ENCODE peak calls at places on chromosomes 5 and 9, in eight cellular contexts. One of them, this sample, is unnamed.

GRCh38 chr9:114140850-114141249 is 14.5 kb upstream of the COL27A1 start:
- DNase-seq in right atrium auricular region: no peak
- DNase-seq in AG04450: no peak
- DNase-seq in neural progenitor cell: no peak
- DNase-seq in heart left ventricle: no peak
- DNase-seq in HepG2: no peak
- DNase-seq in dorsolateral prefrontal cortex: no peak
- DNase-seq in HFF-Myc: no peak
- DNase-seq in this sample: no peak

GRCh38 chr5:43007911-43008368 is 32.2 kb downstream of the ANXA2R start:
- DNase-seq in HepG2: peak
- DNase-seq in neural progenitor cell: peak
- DNase-seq in right atrium auricular region: peak
- DNase-seq in dorsolateral prefrontal cortex: no peak
- DNase-seq in HFF-Myc: no peak
- DNase-seq in heart left ventricle: peak
- DNase-seq in AG04450: no peak
- DNase-seq in this sample: peak

GRCh38 chr9:98540476-98540875 is 168.3 kb downstream of the GABBR2 start:
- DNase-seq in HFF-Myc: no peak
- DNase-seq in heart left ventricle: no peak
- DNase-seq in HepG2: no peak
- DNase-seq in right atrium auricular region: no peak
- DNase-seq in neural progenitor cell: no peak
- DNase-seq in dorsolateral prefrontal cortex: no peak
- DNase-seq in AG04450: no peak
- DNase-seq in this sample: no peak

GRCh38 chr9:23638837-23639426 is 187.1 kb downstream of the ELAVL2 start:
- DNase-seq in HFF-Myc: no peak
- DNase-seq in neural progenitor cell: no peak
- DNase-seq in AG04450: no peak
- DNase-seq in HepG2: no peak
- DNase-seq in dorsolateral prefrontal cortex: no peak
- DNase-seq in heart left ventricle: no peak
- DNase-seq in right atrium auricular region: no peak
- DNase-seq in this sample: peak

GRCh38 chr5:1510631-1511030 is 13.1 kb downstream of the LPCAT1 start:
- DNase-seq in neural progenitor cell: no peak
- DNase-seq in right atrium auricular region: peak
- DNase-seq in HepG2: no peak
- DNase-seq in dorsolateral prefrontal cortex: no peak
- DNase-seq in heart left ventricle: peak
- DNase-seq in HFF-Myc: no peak
- DNase-seq in AG04450: no peak
- DNase-seq in this sample: no peak

GRCh38 chr9:19946446-19947109 is 157.7 kb upstream of the SLC24A2 start:
- DNase-seq in dorsolateral prefrontal cortex: no peak
- DNase-seq in heart left ventricle: no peak
- DNase-seq in HepG2: no peak
- DNase-seq in right atrium auricular region: no peak
- DNase-seq in neural progenitor cell: peak
- DNase-seq in HFF-Myc: no peak
- DNase-seq in AG04450: no peak
- DNase-seq in this sample: peak

GRCh38 chr9:71589612-71590011 is 178.7 kb downstream of the CEMIP2 start:
- DNase-seq in HepG2: no peak
- DNase-seq in heart left ventricle: no peak
- DNase-seq in right atrium auricular region: no peak
- DNase-seq in dorsolateral prefrontal cortex: no peak
- DNase-seq in AG04450: no peak
- DNase-seq in neural progenitor cell: no peak
- DNase-seq in HFF-Myc: no peak
- DNase-seq in this sample: no peak

GRCh38 chr5:1789838-1790462 is 9.7 kb downstream of the MRPL36 start:
- DNase-seq in HepG2: no peak
- DNase-seq in right atrium auricular region: no peak
- DNase-seq in dorsolateral prefrontal cortex: no peak
- DNase-seq in AG04450: peak
- DNase-seq in heart left ventricle: no peak
- DNase-seq in HFF-Myc: no peak
- DNase-seq in neural progenitor cell: no peak
- DNase-seq in this sample: peak

GRCh38 chr5:169595172-169595820 is 11.7 kb downstream of the SPDL1 start:
- DNase-seq in HFF-Myc: no peak
- DNase-seq in AG04450: no peak
- DNase-seq in neural progenitor cell: no peak
- DNase-seq in right atrium auricular region: no peak
- DNase-seq in dorsolateral prefrontal cortex: no peak
- DNase-seq in heart left ventricle: no peak
- DNase-seq in HepG2: no peak
- DNase-seq in this sample: peak

GRCh38 chr5:99000878-99001277 is 72.1 kb upstream of the CHD1 start:
- DNase-seq in heart left ventricle: no peak
- DNase-seq in AG04450: no peak
- DNase-seq in HFF-Myc: no peak
- DNase-seq in neural progenitor cell: no peak
- DNase-seq in HepG2: no peak
- DNase-seq in right atrium auricular region: no peak
- DNase-seq in dorsolateral prefrontal cortex: no peak
- DNase-seq in this sample: no peak

GRCh38 chr9:36092509-36093215 is 43.9 kb upstream of the GLIPR2 start:
- DNase-seq in neural progenitor cell: no peak
- DNase-seq in heart left ventricle: no peak
- DNase-seq in HFF-Myc: no peak
- DNase-seq in right atrium auricular region: no peak
- DNase-seq in HepG2: no peak
- DNase-seq in AG04450: no peak
- DNase-seq in dorsolateral prefrontal cortex: no peak
- DNase-seq in this sample: no peak

GRCh38 chr5:132496631-132497487 is 6.3 kb upstream of the IRF1 start:
- DNase-seq in AG04450: peak
- DNase-seq in HFF-Myc: no peak
- DNase-seq in right atrium auricular region: peak
- DNase-seq in heart left ventricle: peak
- DNase-seq in neural progenitor cell: peak
- DNase-seq in dorsolateral prefrontal cortex: peak
- DNase-seq in HepG2: peak
- DNase-seq in this sample: peak
- H3K4me3 ChIP-seq in AG04450: peak
- H3K4me3 ChIP-seq in HFF-Myc: peak
- H3K4me3 ChIP-seq in right atrium auricular region: peak
- H3K4me3 ChIP-seq in heart left ventricle: peak
- H3K4me3 ChIP-seq in neural progenitor cell: peak
- H3K4me3 ChIP-seq in dorsolateral prefrontal cortex: peak
- H3K4me3 ChIP-seq in HepG2: peak
- H3K4me3 ChIP-seq in this sample: peak

GRCh38 chr9:91253488-91253887 is 108.2 kb downstream of the AUH start:
- DNase-seq in HepG2: peak
- DNase-seq in heart left ventricle: no peak
- DNase-seq in neural progenitor cell: no peak
- DNase-seq in dorsolateral prefrontal cortex: no peak
- DNase-seq in AG04450: no peak
- DNase-seq in HFF-Myc: no peak
- DNase-seq in right atrium auricular region: no peak
- DNase-seq in this sample: no peak
- TF ChIP-seq CTCF in HepG2: no peak
- TF ChIP-seq CTCF in heart left ventricle: no peak
- TF ChIP-seq CTCF in neural progenitor cell: peak
- TF ChIP-seq CTCF in dorsolateral prefrontal cortex: no peak
- TF ChIP-seq CTCF in AG04450: peak
- TF ChIP-seq CTCF in HFF-Myc: no peak
- TF ChIP-seq CTCF in right atrium auricular region: peak
- TF ChIP-seq CTCF in this sample: no peak

GRCh38 chr5:121478636-121479035 is 373.0 kb upstream of the FTMT start:
- DNase-seq in heart left ventricle: no peak
- DNase-seq in HepG2: no peak
- DNase-seq in right atrium auricular region: no peak
- DNase-seq in dorsolateral prefrontal cortex: no peak
- DNase-seq in neural progenitor cell: no peak
- DNase-seq in AG04450: no peak
- DNase-seq in HFF-Myc: no peak
- DNase-seq in this sample: no peak
- H3K4me3 ChIP-seq in heart left ventricle: no peak
- H3K4me3 ChIP-seq in HepG2: no peak
- H3K4me3 ChIP-seq in right atrium auricular region: no peak
- H3K4me3 ChIP-seq in dorsolateral prefrontal cortex: no peak
- H3K4me3 ChIP-seq in neural progenitor cell: no peak
- H3K4me3 ChIP-seq in AG04450: no peak
- H3K4me3 ChIP-seq in HFF-Myc: no peak
- H3K4me3 ChIP-seq in this sample: no peak

DNA sequence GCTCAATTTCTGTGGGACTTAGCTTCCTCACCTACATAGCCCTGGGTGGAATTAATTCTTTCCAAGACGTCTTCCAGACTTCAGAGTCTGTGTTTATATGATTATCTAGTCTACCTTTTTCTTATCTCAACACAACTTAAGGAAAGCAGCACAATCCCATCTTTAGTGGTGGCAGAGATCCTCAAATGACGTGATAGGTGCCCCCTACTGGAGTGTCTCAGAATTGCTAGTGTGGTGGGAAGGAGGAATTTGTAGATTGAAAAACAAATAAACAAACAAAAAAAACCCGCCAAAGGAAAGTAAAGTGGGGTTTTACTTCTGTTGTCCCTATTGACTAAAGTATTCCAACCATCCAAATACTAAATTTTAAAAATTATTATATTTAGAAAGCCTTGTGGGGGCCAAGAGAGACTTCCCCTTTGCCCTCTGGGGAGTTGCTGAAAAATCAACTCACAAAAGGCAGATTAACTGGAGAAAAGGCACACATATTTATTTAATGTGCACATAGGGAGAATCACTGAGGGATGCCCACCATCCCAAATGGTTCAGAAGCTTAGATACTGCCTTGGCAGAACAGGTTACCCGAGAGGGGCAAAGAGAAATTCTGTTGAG is 283.3 kb downstream of the TMEM167A start:
- DNase-seq in HepG2: peak
- DNase-seq in HFF-Myc: peak
- DNase-seq in neural progenitor cell: peak
- DNase-seq in heart left ventricle: no peak
- DNase-seq in AG04450: no peak
- DNase-seq in right atrium auricular region: no peak
- DNase-seq in dorsolateral prefrontal cortex: no peak
- DNase-seq in this sample: peak
- TF ChIP-seq CTCF in HepG2: peak
- TF ChIP-seq CTCF in HFF-Myc: peak
- TF ChIP-seq CTCF in neural progenitor cell: peak
- TF ChIP-seq CTCF in heart left ventricle: peak
- TF ChIP-seq CTCF in AG04450: peak
- TF ChIP-seq CTCF in right atrium auricular region: peak
- TF ChIP-seq CTCF in dorsolateral prefrontal cortex: peak
- TF ChIP-seq CTCF in this sample: peak

DNA sequence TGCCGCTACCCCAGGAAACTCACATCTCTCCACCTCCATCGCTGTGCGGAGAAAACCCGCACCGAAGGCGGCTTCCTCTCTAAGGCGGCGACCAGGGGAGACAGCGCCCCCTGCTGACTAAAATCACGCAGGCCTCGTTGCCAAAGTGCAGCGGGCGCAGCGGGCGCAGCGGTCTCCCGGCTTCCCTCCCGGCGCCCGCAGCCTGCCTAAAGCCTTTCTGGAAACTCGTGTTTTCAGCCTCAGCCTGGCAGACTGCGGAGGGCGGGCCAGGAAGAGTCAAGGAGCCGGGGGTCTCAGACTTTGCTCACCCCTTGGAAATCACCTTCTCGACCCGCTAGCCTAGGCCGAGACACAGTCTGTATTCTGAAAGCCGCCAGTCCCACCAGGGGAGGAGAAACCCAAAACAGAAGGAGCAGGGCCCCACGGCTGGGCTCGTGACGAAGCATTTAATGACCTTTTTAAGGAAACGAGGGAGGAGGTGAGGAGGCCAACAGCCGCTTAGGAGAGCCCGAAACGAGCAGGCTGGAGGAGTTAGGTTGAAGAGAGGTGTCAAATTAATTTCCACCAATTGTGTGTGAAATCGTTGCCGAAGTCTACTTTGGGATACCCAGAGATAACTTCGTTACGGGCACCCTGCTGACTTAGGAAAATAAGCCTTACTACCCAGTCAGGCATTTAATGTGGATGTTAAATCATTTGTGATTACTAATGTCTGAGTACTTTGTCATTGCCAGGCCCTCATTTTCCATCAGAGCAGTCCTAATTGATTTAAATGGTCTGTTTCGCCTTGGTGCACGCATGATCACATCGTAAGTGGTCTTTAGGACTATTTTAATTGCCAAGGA is 7.3 kb upstream of the FOXB2 start:
- DNase-seq in AG04450: no peak
- DNase-seq in dorsolateral prefrontal cortex: peak
- DNase-seq in right atrium auricular region: peak
- DNase-seq in HFF-Myc: no peak
- DNase-seq in heart left ventricle: peak
- DNase-seq in neural progenitor cell: peak
- DNase-seq in HepG2: peak
- DNase-seq in this sample: peak
- H3K4me3 ChIP-seq in AG04450: peak
- H3K4me3 ChIP-seq in dorsolateral prefrontal cortex: no peak
- H3K4me3 ChIP-seq in right atrium auricular region: peak
- H3K4me3 ChIP-seq in HFF-Myc: no peak
- H3K4me3 ChIP-seq in heart left ventricle: peak
- H3K4me3 ChIP-seq in neural progenitor cell: peak
- H3K4me3 ChIP-seq in HepG2: no peak
- H3K4me3 ChIP-seq in this sample: no peak

DNA sequence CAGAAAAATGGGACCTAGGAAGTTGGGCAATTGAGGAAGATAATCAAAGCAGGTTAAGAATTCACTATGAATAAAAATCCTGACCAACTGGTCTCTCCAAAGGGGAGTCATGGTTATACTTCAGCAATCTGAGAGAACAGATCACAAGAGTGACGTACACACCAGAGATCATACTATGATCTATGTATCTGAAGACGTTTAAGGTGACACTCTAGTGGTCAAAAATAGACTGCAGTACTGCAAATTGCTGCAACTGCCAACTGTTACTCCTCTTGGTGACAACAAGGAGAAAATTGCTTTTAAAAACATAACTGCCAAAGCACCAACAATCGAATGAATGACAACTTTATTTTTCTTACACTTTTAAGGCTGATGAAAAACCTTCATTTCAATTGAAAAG is 4.9 kb downstream of the AK6 start:
- DNase-seq in right atrium auricular region: no peak
- DNase-seq in dorsolateral prefrontal cortex: no peak
- DNase-seq in HepG2: peak
- DNase-seq in AG04450: no peak
- DNase-seq in heart left ventricle: no peak
- DNase-seq in HFF-Myc: no peak
- DNase-seq in neural progenitor cell: no peak
- DNase-seq in this sample: peak
- TF ChIP-seq CTCF in right atrium auricular region: peak
- TF ChIP-seq CTCF in dorsolateral prefrontal cortex: no peak
- TF ChIP-seq CTCF in HepG2: peak
- TF ChIP-seq CTCF in AG04450: peak
- TF ChIP-seq CTCF in heart left ventricle: no peak
- TF ChIP-seq CTCF in HFF-Myc: peak
- TF ChIP-seq CTCF in neural progenitor cell: peak
- TF ChIP-seq CTCF in this sample: peak